ENCODE peak calls at places on chromosome 11, in eight cellular contexts. One of them, this sample, is unnamed.

GRCh38 chr11:125649465-125650166 is 24.7 kb downstream of the CHEK1 start:
- DNase-seq in spleen: no peak
- DNase-seq in colonic mucosa: no peak
- DNase-seq in endothelial cell of umbilical vein: no peak
- DNase-seq in mammary epithelial cell: no peak
- DNase-seq in hepatocyte: no peak
- DNase-seq in osteoblast: no peak
- DNase-seq in uterus: no peak
- DNase-seq in this sample: no peak

GRCh38 chr11:69216609-69217008 is 60.9 kb downstream of the SMIM38 start:
- DNase-seq in uterus: no peak
- DNase-seq in endothelial cell of umbilical vein: no peak
- DNase-seq in hepatocyte: no peak
- DNase-seq in osteoblast: no peak
- DNase-seq in colonic mucosa: no peak
- DNase-seq in spleen: no peak
- DNase-seq in mammary epithelial cell: no peak
- DNase-seq in this sample: no peak

GRCh38 chr11:102950622-102951081 is 4.9 kb downstream of the MMP13 start:
- DNase-seq in mammary epithelial cell: peak; percentile 78
- DNase-seq in spleen: no peak
- DNase-seq in hepatocyte: no peak
- DNase-seq in colonic mucosa: no peak
- DNase-seq in uterus: no peak
- DNase-seq in osteoblast: no peak
- DNase-seq in endothelial cell of umbilical vein: no peak
- DNase-seq in this sample: peak; percentile 58

GRCh38 chr11:44862546-44863101 is 88.1 kb downstream of the TP53I11 start:
- DNase-seq in hepatocyte: no peak
- DNase-seq in osteoblast: no peak
- DNase-seq in endothelial cell of umbilical vein: no peak
- DNase-seq in uterus: no peak
- DNase-seq in colonic mucosa: no peak
- DNase-seq in mammary epithelial cell: peak; percentile 9
- DNase-seq in spleen: no peak
- DNase-seq in this sample: no peak

GRCh38 chr11:123166095-123166559 is 28.9 kb downstream of the CLMP start:
- DNase-seq in colonic mucosa: peak; percentile 53
- DNase-seq in endothelial cell of umbilical vein: no peak
- DNase-seq in mammary epithelial cell: peak; percentile 66
- DNase-seq in uterus: peak; percentile 89
- DNase-seq in osteoblast: no peak
- DNase-seq in hepatocyte: peak; percentile 77
- DNase-seq in spleen: no peak
- DNase-seq in this sample: peak; percentile 84

GRCh38 chr11:134666273-134667174 is 254.5 kb upstream of the B3GAT1 start:
- DNase-seq in spleen: no peak
- DNase-seq in hepatocyte: no peak
- DNase-seq in osteoblast: peak; percentile 59
- DNase-seq in colonic mucosa: no peak
- DNase-seq in endothelial cell of umbilical vein: no peak
- DNase-seq in uterus: no peak
- DNase-seq in mammary epithelial cell: no peak
- DNase-seq in this sample: no peak

GRCh38 chr11:10322830-10323792 is 18.2 kb downstream of the ADM start:
- DNase-seq in mammary epithelial cell: peak; percentile 84
- DNase-seq in colonic mucosa: peak; percentile 79
- DNase-seq in uterus: peak; percentile 81
- DNase-seq in endothelial cell of umbilical vein: peak; percentile 92
- DNase-seq in spleen: no peak
- DNase-seq in osteoblast: no peak
- DNase-seq in hepatocyte: peak; percentile 85
- DNase-seq in this sample: peak; percentile 84

GRCh38 chr11:37942081-37942480 is 1344.0 kb upstream of the RAG2 start:
- DNase-seq in mammary epithelial cell: no peak
- DNase-seq in colonic mucosa: no peak
- DNase-seq in spleen: no peak
- DNase-seq in hepatocyte: no peak
- DNase-seq in uterus: no peak
- DNase-seq in osteoblast: no peak
- DNase-seq in endothelial cell of umbilical vein: peak; percentile 4
- DNase-seq in this sample: no peak

GRCh38 chr11:94017446-94017845 is 3.7 kb upstream of the HEPHL1 start:
- DNase-seq in spleen: no peak
- DNase-seq in osteoblast: no peak
- DNase-seq in endothelial cell of umbilical vein: no peak
- DNase-seq in uterus: no peak
- DNase-seq in mammary epithelial cell: peak; percentile 93
- DNase-seq in hepatocyte: no peak
- DNase-seq in colonic mucosa: no peak
- DNase-seq in this sample: no peak

GRCh38 chr11:79077684-79078379 is 363.0 kb downstream of the TENM4 start:
- DNase-seq in colonic mucosa: no peak
- DNase-seq in osteoblast: no peak
- DNase-seq in uterus: no peak
- DNase-seq in spleen: no peak
- DNase-seq in endothelial cell of umbilical vein: peak; percentile 48
- DNase-seq in mammary epithelial cell: no peak
- DNase-seq in hepatocyte: no peak
- DNase-seq in this sample: no peak

GRCh38 chr11:65588199-65589054 is 7.2 kb downstream of the KCNK7 start:
- DNase-seq in spleen: peak; percentile 92
- DNase-seq in mammary epithelial cell: no peak
- DNase-seq in colonic mucosa: peak; percentile 62
- DNase-seq in osteoblast: peak; percentile 96
- DNase-seq in hepatocyte: peak; percentile 73
- DNase-seq in uterus: peak; percentile 70
- DNase-seq in endothelial cell of umbilical vein: peak; percentile 54
- DNase-seq in this sample: peak; percentile 74

GRCh38 chr11:61345170-61345610 is 12.2 kb downstream of the TKFC start:
- DNase-seq in mammary epithelial cell: no peak
- DNase-seq in osteoblast: peak; percentile 47
- DNase-seq in hepatocyte: peak; percentile 34
- DNase-seq in colonic mucosa: no peak
- DNase-seq in endothelial cell of umbilical vein: no peak
- DNase-seq in spleen: no peak
- DNase-seq in uterus: no peak
- DNase-seq in this sample: no peak

GRCh38 chr11:102120437-102120935 is 10.2 kb downstream of the YAP1 start:
- DNase-seq in osteoblast: no peak
- DNase-seq in colonic mucosa: no peak
- DNase-seq in spleen: no peak
- DNase-seq in mammary epithelial cell: no peak
- DNase-seq in uterus: no peak
- DNase-seq in endothelial cell of umbilical vein: no peak
- DNase-seq in hepatocyte: no peak
- DNase-seq in this sample: peak; percentile 80

GRCh38 chr11:122724520-122724919 is 69.0 kb downstream of the UBASH3B start:
- DNase-seq in colonic mucosa: no peak
- DNase-seq in endothelial cell of umbilical vein: peak; percentile 39
- DNase-seq in mammary epithelial cell: no peak
- DNase-seq in hepatocyte: no peak
- DNase-seq in osteoblast: peak; percentile 30
- DNase-seq in uterus: no peak
- DNase-seq in spleen: no peak
- DNase-seq in this sample: no peak

GRCh38 chr11:12215192-12215591 is 104.8 kb downstream of the MICAL2 start:
- DNase-seq in uterus: no peak
- DNase-seq in spleen: peak; percentile 54
- DNase-seq in endothelial cell of umbilical vein: no peak
- DNase-seq in mammary epithelial cell: no peak
- DNase-seq in hepatocyte: peak; percentile 54
- DNase-seq in colonic mucosa: no peak
- DNase-seq in osteoblast: no peak
- DNase-seq in this sample: no peak

GRCh38 chr11:70187771-70188170 is 15.3 kb upstream of the FADD start:
- DNase-seq in osteoblast: peak; percentile 29
- DNase-seq in uterus: no peak
- DNase-seq in hepatocyte: no peak
- DNase-seq in mammary epithelial cell: no peak
- DNase-seq in spleen: no peak
- DNase-seq in colonic mucosa: no peak
- DNase-seq in endothelial cell of umbilical vein: no peak
- DNase-seq in this sample: no peak

GRCh38 chr11:43217856-43218255 is 93.9 kb upstream of the API5 start:
- DNase-seq in spleen: no peak
- DNase-seq in osteoblast: no peak
- DNase-seq in mammary epithelial cell: no peak
- DNase-seq in colonic mucosa: no peak
- DNase-seq in uterus: no peak
- DNase-seq in endothelial cell of umbilical vein: no peak
- DNase-seq in hepatocyte: no peak
- DNase-seq in this sample: no peak

GRCh38 chr11:12876988-12877387 is 132.1 kb upstream of the RASSF10 start:
- DNase-seq in colonic mucosa: no peak
- DNase-seq in mammary epithelial cell: no peak
- DNase-seq in osteoblast: no peak
- DNase-seq in endothelial cell of umbilical vein: no peak
- DNase-seq in hepatocyte: peak; percentile 38
- DNase-seq in spleen: no peak
- DNase-seq in uterus: no peak
- DNase-seq in this sample: no peak

GRCh38 chr11:120057595-120058581 is 80.0 kb downstream of the TRIM29 start:
- DNase-seq in endothelial cell of umbilical vein: no peak
- DNase-seq in hepatocyte: peak; percentile 83
- DNase-seq in mammary epithelial cell: peak; percentile 60
- DNase-seq in uterus: no peak
- DNase-seq in colonic mucosa: peak; percentile 34
- DNase-seq in osteoblast: peak; percentile 65
- DNase-seq in spleen: no peak
- DNase-seq in this sample: no peak

GRCh38 chr11:110759972-110760381 is 47.7 kb upstream of the ARHGAP20 start:
- DNase-seq in spleen: no peak
- DNase-seq in uterus: no peak
- DNase-seq in mammary epithelial cell: no peak
- DNase-seq in osteoblast: no peak
- DNase-seq in colonic mucosa: peak; percentile 35
- DNase-seq in endothelial cell of umbilical vein: peak; percentile 33
- DNase-seq in hepatocyte: peak; percentile 56
- DNase-seq in this sample: peak; percentile 37

GRCh38 chr11:100689141-100689540 is 2.1 kb downstream of the ARHGAP42 start:
- DNase-seq in spleen: no peak
- DNase-seq in osteoblast: no peak
- DNase-seq in uterus: no peak
- DNase-seq in hepatocyte: no peak
- DNase-seq in endothelial cell of umbilical vein: no peak
- DNase-seq in mammary epithelial cell: no peak
- DNase-seq in colonic mucosa: no peak
- DNase-seq in this sample: no peak

GRCh38 chr11:100687032-100687629 is at the start of gene ARHGAP42:
- DNase-seq in mammary epithelial cell: peak; percentile 68
- DNase-seq in spleen: peak; percentile 91
- DNase-seq in osteoblast: peak; percentile 93
- DNase-seq in endothelial cell of umbilical vein: peak; percentile 61
- DNase-seq in hepatocyte: peak; percentile 83
- DNase-seq in colonic mucosa: peak; percentile 76
- DNase-seq in uterus: peak; percentile 55
- DNase-seq in this sample: peak; percentile 71

GRCh38 chr11:100684101-100685065 is 2.7 kb upstream of the ARHGAP42 start:
- DNase-seq in colonic mucosa: no peak
- DNase-seq in hepatocyte: no peak
- DNase-seq in spleen: no peak
- DNase-seq in mammary epithelial cell: peak; percentile 71
- DNase-seq in osteoblast: no peak
- DNase-seq in endothelial cell of umbilical vein: no peak
- DNase-seq in uterus: no peak
- DNase-seq in this sample: no peak

GRCh38 chr11:100686476-100686875 is 612 bp upstream of the ARHGAP42 start:
- DNase-seq in colonic mucosa: no peak
- DNase-seq in osteoblast: no peak
- DNase-seq in hepatocyte: no peak
- DNase-seq in uterus: no peak
- DNase-seq in endothelial cell of umbilical vein: no peak
- DNase-seq in mammary epithelial cell: no peak
- DNase-seq in spleen: no peak
- DNase-seq in this sample: no peak

GRCh38 chr11:100687630-100688395 is 725 bp downstream of the ARHGAP42 start:
- DNase-seq in osteoblast: peak; percentile 96
- DNase-seq in hepatocyte: peak; percentile 84
- DNase-seq in colonic mucosa: peak; percentile 71
- DNase-seq in endothelial cell of umbilical vein: peak; percentile 85
- DNase-seq in uterus: peak; percentile 61
- DNase-seq in spleen: peak; percentile 80
- DNase-seq in mammary epithelial cell: peak; percentile 79
- DNase-seq in this sample: peak; percentile 87
- H3K4me3 ChIP-seq in osteoblast: peak overlapping the region; percentile 85
- H3K4me3 ChIP-seq in hepatocyte: peak overlapping the region; percentile 85
- H3K4me3 ChIP-seq in colonic mucosa: peak overlapping the region; percentile 72
- H3K4me3 ChIP-seq in endothelial cell of umbilical vein: peak overlapping the region; percentile 90
- H3K4me3 ChIP-seq in uterus: peak overlapping the region; percentile 44
- H3K4me3 ChIP-seq in spleen: peak overlapping the region; percentile 60
- H3K4me3 ChIP-seq in mammary epithelial cell: peak overlapping the region; percentile 50
- H3K4me3 ChIP-seq in this sample: peak overlapping the region; percentile 86

GRCh38 chr11:108246309-108246708 is 23.4 kb downstream of the ATM start:
- DNase-seq in hepatocyte: no peak
- DNase-seq in spleen: no peak
- DNase-seq in osteoblast: no peak
- DNase-seq in uterus: no peak
- DNase-seq in endothelial cell of umbilical vein: no peak
- DNase-seq in mammary epithelial cell: no peak
- DNase-seq in colonic mucosa: no peak
- DNase-seq in this sample: no peak

GRCh38 chr11:108242422-108242821 is 19.6 kb downstream of the ATM start:
- DNase-seq in colonic mucosa: no peak
- DNase-seq in hepatocyte: no peak
- DNase-seq in endothelial cell of umbilical vein: no peak
- DNase-seq in mammary epithelial cell: no peak
- DNase-seq in uterus: no peak
- DNase-seq in spleen: no peak
- DNase-seq in osteoblast: no peak
- DNase-seq in this sample: no peak

GRCh38 chr11:108241370-108242037 is 18.6 kb downstream of the ATM start:
- DNase-seq in uterus: no peak
- DNase-seq in hepatocyte: no peak
- DNase-seq in spleen: no peak
- DNase-seq in mammary epithelial cell: no peak
- DNase-seq in endothelial cell of umbilical vein: no peak
- DNase-seq in osteoblast: no peak
- DNase-seq in colonic mucosa: no peak
- DNase-seq in this sample: no peak

GRCh38 chr11:108246885-108247284 is 24.0 kb downstream of the ATM start:
- DNase-seq in endothelial cell of umbilical vein: no peak
- DNase-seq in colonic mucosa: no peak
- DNase-seq in osteoblast: no peak
- DNase-seq in mammary epithelial cell: no peak
- DNase-seq in spleen: no peak
- DNase-seq in uterus: no peak
- DNase-seq in hepatocyte: no peak
- DNase-seq in this sample: no peak
- H3K4me1 ChIP-seq in endothelial cell of umbilical vein: no peaks in the 10 kb centered on the region
- H3K4me1 ChIP-seq in colonic mucosa: no peaks in the 10 kb centered on the region
- H3K4me1 ChIP-seq in osteoblast: no peaks in the 10 kb centered on the region
- H3K4me1 ChIP-seq in mammary epithelial cell: no peaks in the 10 kb centered on the region
- H3K4me1 ChIP-seq in spleen: peaks cover 4% of the 10 kb centered on the region
- H3K4me1 ChIP-seq in uterus: no peaks in the 10 kb centered on the region
- H3K4me1 ChIP-seq in hepatocyte: no peaks in the 10 kb centered on the region
- H3K4me1 ChIP-seq in this sample: no peaks in the 10 kb centered on the region

GRCh38 chr11:107590460-107591097 is 368 bp upstream of the ELMOD1 start:
- DNase-seq in uterus: no peak
- DNase-seq in osteoblast: peak; percentile 46
- DNase-seq in hepatocyte: no peak
- DNase-seq in colonic mucosa: no peak
- DNase-seq in spleen: no peak
- DNase-seq in endothelial cell of umbilical vein: no peak
- DNase-seq in mammary epithelial cell: no peak
- DNase-seq in this sample: no peak
- H3K4me3 ChIP-seq in uterus: peak overlapping the region; percentile 40
- H3K4me3 ChIP-seq in osteoblast: peak overlapping the region; percentile 73
- H3K4me3 ChIP-seq in hepatocyte: peak overlapping the region; percentile 60
- H3K4me3 ChIP-seq in colonic mucosa: peak overlapping the region; percentile 49
- H3K4me3 ChIP-seq in spleen: peak overlapping the region; percentile 56
- H3K4me3 ChIP-seq in endothelial cell of umbilical vein: peak overlapping the region; percentile 86
- H3K4me3 ChIP-seq in mammary epithelial cell: peak overlapping the region; percentile 39
- H3K4me3 ChIP-seq in this sample: peak overlapping the region; percentile 49

GRCh38 chr11:71935338-71935925 is 6.6 kb downstream of the RNF121 start:
- DNase-seq in uterus: no peak
- DNase-seq in colonic mucosa: no peak
- DNase-seq in mammary epithelial cell: no peak
- DNase-seq in endothelial cell of umbilical vein: peak; percentile 68
- DNase-seq in hepatocyte: no peak
- DNase-seq in spleen: no peak
- DNase-seq in osteoblast: no peak
- DNase-seq in this sample: no peak
- H3K4me1 ChIP-seq in uterus: no peaks in the 10 kb centered on the region
- H3K4me1 ChIP-seq in colonic mucosa: no peaks in the 10 kb centered on the region
- H3K4me1 ChIP-seq in mammary epithelial cell: peaks cover under 1% of the 10 kb centered on the region
- H3K4me1 ChIP-seq in endothelial cell of umbilical vein: peaks cover 77% of the 10 kb centered on the region
- H3K4me1 ChIP-seq in hepatocyte: peaks cover 1% of the 10 kb centered on the region
- H3K4me1 ChIP-seq in spleen: peaks cover 48% of the 10 kb centered on the region
- H3K4me1 ChIP-seq in osteoblast: peaks cover 21% of the 10 kb centered on the region
- H3K4me1 ChIP-seq in this sample: peaks cover 6% of the 10 kb centered on the region